ENCODE peak calls at places on chromosomes 13 and 19, in seven cellular contexts. N is fibroblast of pulmonary artery, F is transverse colon, U is Caco-2, D is GM10248, W is HFF-Myc, K is GM06990. A is an unnamed sample.

GRCh38 chr13:49248433-49249002 is 793 bp downstream of the CDADC1 start:
- DNase-seq in N (no peak), F (no peak), U (peak; percentile 15), D (peak; percentile 20), W (no peak), K (no peak), A (peak; percentile 22)

GRCh38 chr13:107025991-107026390 is 458.1 kb upstream of the ARGLU1 start:
- DNase-seq in N (peak; percentile 20), F (no peak), U (no peak), D (no peak), W (no peak), K (no peak), A (no peak)

GRCh38 chr19:50695251-50696064 is 24.1 kb downstream of the SHANK1 start:
- DNase-seq in N (peak; percentile 17), F (no peak), U (peak; percentile 49), D (peak; percentile 68), W (no peak), K (no peak), A (peak; percentile 75)

GRCh38 chr19:28466107-28467045 is 746.6 kb downstream of the UQCRFS1 start:
- DNase-seq in N (peak; percentile 60), F (peak; percentile 72), U (peak; percentile 72), D (peak; percentile 58), W (peak; percentile 16), K (no peak), A (peak; percentile 58)

GRCh38 chr13:99378985-99379734 is 72.0 kb upstream of the GPR183 start:
- DNase-seq in N (no peak), F (no peak), U (no peak), D (no peak), W (no peak), K (no peak), A (peak; percentile 9)

GRCh38 chr13:109587689-109588088 is 198.7 kb downstream of the IRS2 start:
- DNase-seq in N (no peak), F (no peak), U (no peak), D (no peak), W (no peak), K (no peak), A (no peak)

GRCh38 chr13:112842931-112843391 is 126.1 kb upstream of the MCF2L start:
- DNase-seq in N (no peak), F (no peak), U (no peak), D (no peak), W (no peak), K (no peak), A (no peak)

GRCh38 chr13:79312456-79312855 is 93.6 kb downstream of the RBM26 start:
- DNase-seq in N (no peak), F (no peak), U (no peak), D (no peak), W (no peak), K (no peak), A (no peak)

GRCh38 chr13:45341799-45342584 is 1.0 kb upstream of the TPT1 start:
- DNase-seq in N (peak; percentile 67), F (peak; percentile 63), U (no peak), D (no peak), W (no peak), K (no peak), A (no peak)

GRCh38 chr13:28716511-28716910 is 2.3 kb downstream of the SLC46A3 start:
- DNase-seq in N (peak; percentile 97), F (peak; percentile 77), U (peak; percentile 3), D (no peak), W (peak; percentile 68), K (no peak), A (no peak)

GRCh38 chr13:59680429-59681024 is 483.2 kb downstream of the DIAPH3 start:
- DNase-seq in N (peak; percentile 48), F (no peak), U (no peak), D (peak; percentile 15), W (no peak), K (no peak), A (peak; percentile 25)

GRCh38 chr13:87878706-87879105 is 207.5 kb downstream of the SLITRK5 start:
- DNase-seq in N (no peak), F (no peak), U (no peak), D (no peak), W (no peak), K (no peak), A (no peak)

GRCh38 chr13:33112745-33113144 is 96.5 kb downstream of the KL start:
- DNase-seq in N (no peak), F (no peak), U (no peak), D (no peak), W (no peak), K (no peak), A (no peak)

GRCh38 chr19:36058481-36059179 is 3.9 kb downstream of the WDR62 start:
- DNase-seq in N (no peak), F (no peak), U (peak; percentile 34), D (no peak), W (no peak), K (no peak), A (no peak)

GRCh38 chr13:37621811-37622361 is 23.3 kb upstream of the POSTN start:
- DNase-seq in N (peak; percentile 94), F (no peak), U (no peak), D (no peak), W (peak; percentile 44), K (no peak), A (no peak)

GRCh38 chr19:38556521-38557174 is 61.1 kb downstream of the MAP4K1 start:
- DNase-seq in N (peak; percentile 9), F (no peak), U (peak; percentile 32), D (no peak), W (no peak), K (peak; percentile 59), A (no peak)

GRCh38 chr13:26022538-26023292 is 29.1 kb downstream of the SHISA2 start:
- DNase-seq in N (peak; percentile 44), F (no peak), U (peak; percentile 84), D (no peak), W (no peak), K (no peak), A (no peak)

GRCh38 chr19:13163609-13164364 is 13.6 kb downstream of the IER2 start:
- DNase-seq in N (peak; percentile 94), F (peak; percentile 80), U (peak; percentile 80), D (peak; percentile 41), W (no peak), K (peak; percentile 68), A (peak; percentile 51)

GRCh38 chr19:31555634-31556215 is 206.5 kb upstream of the TSHZ3 start:
- DNase-seq in N (no peak), F (no peak), U (peak; percentile 43), D (no peak), W (no peak), K (no peak), A (no peak)

GRCh38 chr19:28581468-28581770 is 631.5 kb downstream of the UQCRFS1 start:
- DNase-seq in N (no peak), F (no peak), U (no peak), D (no peak), W (no peak), K (no peak), A (no peak)

GRCh38 chr19:10936661-10937084 is 8.1 kb downstream of the TIMM29 start:
- DNase-seq in N (peak; percentile 89), F (peak; percentile 40), U (peak; percentile 80), D (peak; percentile 68), W (peak; percentile 73), K (peak; percentile 61), A (peak; percentile 68)

GRCh38 chr19:17687857-17688784 is at the start of gene UNC13A:
- DNase-seq in N (peak; percentile 48), F (peak; percentile 13), U (peak; percentile 84), D (peak; percentile 72), W (no peak), K (peak; percentile 40), A (peak; percentile 82)

GRCh38 chr19:11361771-11362731 is 6.8 kb downstream of the PLPPR2 start:
- DNase-seq in N (no peak), F (no peak), U (no peak), D (no peak), W (no peak), K (no peak), A (no peak)

GRCh38 chr19:16435238-16435911 is 36.4 kb downstream of the EPS15L1 start:
- DNase-seq in N (peak; percentile 95), F (peak; percentile 48), U (no peak), D (no peak), W (peak; percentile 65), K (no peak), A (no peak)

GRCh38 chr19:33201473-33201872 is 7.3 kb downstream of the LRP3 start:
- DNase-seq in N (no peak), F (no peak), U (no peak), D (no peak), W (no peak), K (no peak), A (no peak)

GRCh38 chr13:101127741-101128353 is 288.5 kb downstream of the NALCN start:
- DNase-seq in N (peak; percentile 67), F (no peak), U (peak; percentile 23), D (peak; percentile 54), W (peak; percentile 19), K (no peak), A (peak; percentile 47)

GRCh38 chr19:18647371-18647767 is 10.5 kb downstream of the KLHL26 start:
- DNase-seq in N (no peak), F (no peak), U (no peak), D (no peak), W (no peak), K (no peak), A (no peak)

GRCh38 chr13:102815788-102816187 is 16.9 kb downstream of the BIVM start:
- DNase-seq in N (no peak), F (no peak), U (no peak), D (no peak), W (no peak), K (no peak), A (no peak)
- TF ChIP-seq CTCF in N (no peak), F (no peak), U (no peak), D (no peak), W (no peak), K (no peak), A (no peak)

GRCh38 chr19:4868286-4868834 is 893 bp upstream of the PLIN3 start:
- DNase-seq in N (no peak), F (no peak), U (no peak), D (peak; percentile 8), W (no peak), K (no peak), A (no peak)
- TF ChIP-seq CTCF in N (no peak), F (no peak), U (no peak), D (no peak), W (no peak), K (no peak), A (no peak)

GRCh38 chr19:9797871-9798270 is 21.0 kb downstream of the FBXL12 start:
- DNase-seq in N (no peak), F (no peak), U (no peak), D (no peak), W (no peak), K (no peak), A (no peak)
- TF ChIP-seq CTCF in N (no peak), F (no peak), U (no peak), D (no peak), W (no peak), K (no peak), A (no peak)

DNA sequence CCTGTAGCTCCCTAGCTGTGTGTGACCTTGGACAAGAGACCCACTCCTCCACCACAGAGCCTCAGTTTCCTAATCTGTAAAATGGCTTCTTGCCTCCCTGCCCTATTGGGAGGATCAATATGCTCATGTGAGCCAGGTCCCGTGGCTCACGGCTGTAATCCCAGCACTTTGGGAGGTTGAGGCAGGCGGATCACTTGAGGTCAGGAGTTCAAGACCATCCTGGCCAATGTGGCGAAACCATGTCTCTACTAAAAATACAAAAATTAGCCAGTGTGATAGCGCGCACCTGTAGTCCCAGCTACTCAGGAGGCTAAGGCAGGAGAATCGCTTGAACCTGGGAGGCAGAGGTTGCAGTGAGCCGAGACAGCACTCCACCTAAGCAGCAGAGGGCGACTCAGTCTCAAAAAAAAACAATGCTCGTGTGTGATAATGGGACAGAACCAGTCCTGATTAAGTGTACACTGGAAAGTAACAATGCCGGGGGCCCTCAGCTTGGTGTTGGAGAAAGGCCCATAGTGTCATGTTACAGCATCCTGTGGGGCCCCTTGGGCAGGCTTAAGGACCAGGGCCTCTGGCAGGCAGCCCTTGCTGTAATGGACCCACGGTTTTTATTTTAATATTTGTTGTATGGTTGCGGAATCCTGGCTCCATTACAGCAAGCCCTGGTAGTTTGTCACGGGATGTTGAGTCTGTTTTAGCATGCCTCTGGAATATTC is 6.8 kb downstream of the RPS11 start:
- DNase-seq in N (peak; percentile 95), F (peak; percentile 43), U (peak; percentile 73), D (no peak), W (peak; percentile 72), K (no peak), A (peak; percentile 39)
- TF ChIP-seq CTCF in N (peak; percentile 67), F (peak; percentile 75), U (peak; percentile 65), D (peak; percentile 59), W (peak; percentile 66), K (peak; percentile 49), A (peak; percentile 42)

A was measured in GM13976.